ENCODE peak calls at places on chromosomes 3 and 15, in eight cellular contexts. L is SJSA1; I is stimulated activated CD4-positive, alpha-beta T cell treated with anti-CD3 and anti-CD28 coated beads, Interleukin-2, amount 100 ng/mL, for 48 hours; E is right atrium auricular region; J is lung microvascular endothelial cell; F is SIG-M5; M is EH; D is germinal center. N is an unnamed sample.

GRCh38 chr3:31462050-31462569 is 70.6 kb upstream of the STT3B start:
- DNase-seq in D (peak; percentile 42), J (peak; percentile 82), I (no peak), L (no peak), F (peak; percentile 5), M (no peak), E (no peak), N (peak; percentile 81)

GRCh38 chr3:148884261-148884660 is 19.2 kb downstream of the CPA3 start:
- DNase-seq in I (no peak), D (no peak), L (no peak), J (peak; percentile 3), F (no peak), E (no peak), M (peak; percentile 76), N (peak; percentile 45)

GRCh38 chr3:160035757-160036156 is 47.1 kb downstream of the IL12A start:
- DNase-seq in E (no peak), J (no peak), L (no peak), D (no peak), I (no peak), M (no peak), F (no peak), N (no peak)

GRCh38 chr15:85142324-85142723 is 160.7 kb downstream of the PDE8A start:
- DNase-seq in D (no peak), M (peak; percentile 75), I (no peak), F (no peak), L (peak; percentile 21), J (peak; percentile 81), E (no peak), N (peak; percentile 61)

GRCh38 chr3:190840146-190840545 is 22.3 kb downstream of the GMNC start:
- DNase-seq in E (no peak), F (no peak), J (peak; percentile 3), M (no peak), L (no peak), D (no peak), I (no peak), N (peak; percentile 3)

GRCh38 chr3:33474895-33475294 is 34.7 kb upstream of the UBP1 start:
- DNase-seq in F (no peak), D (no peak), L (no peak), I (no peak), E (no peak), J (no peak), M (no peak), N (no peak)

GRCh38 chr15:28989239-28989830 is 103.6 kb downstream of the APBA2 start:
- DNase-seq in D (no peak), J (peak; percentile 32), I (no peak), L (peak; percentile 71), E (no peak), F (no peak), M (peak; percentile 23), N (no peak)

GRCh38 chr3:189803254-189803653 is 172.1 kb downstream of the TP63 start:
- DNase-seq in E (no peak), F (no peak), M (no peak), L (no peak), J (no peak), D (no peak), I (no peak), N (no peak)